ENCODE peak calls at places on chromosome 13, in nine cellular contexts. One of them, this sample, is unnamed.
A peak's percentile ranks its signal among the peaks of the same experiment; 100 is the strongest.

GRCh38 chr13:37716796-37717195 is 118.2 kb upstream of the POSTN start:
- DNase-seq in stomach: no peak
- DNase-seq in body of pancreas: no peak
- DNase-seq in uterus: no peak
- DNase-seq in HCT116: no peak
- DNase-seq in A549: no peak
- DNase-seq in IMR-90: peak; percentile 6
- DNase-seq in esophagus squamous epithelium: no peak
- DNase-seq in spleen: no peak
- DNase-seq in this sample: no peak

GRCh38 chr13:20064128-20064527 is 96.7 kb downstream of the GJA3 start:
- DNase-seq in IMR-90: peak; percentile 77
- DNase-seq in body of pancreas: no peak
- DNase-seq in uterus: no peak
- DNase-seq in A549: no peak
- DNase-seq in stomach: no peak
- DNase-seq in esophagus squamous epithelium: no peak
- DNase-seq in spleen: no peak
- DNase-seq in HCT116: no peak
- DNase-seq in this sample: no peak

GRCh38 chr13:24746618-24747247 is 17.2 kb upstream of the RNF17 start:
- DNase-seq in A549: peak; percentile 28
- DNase-seq in esophagus squamous epithelium: no peak
- DNase-seq in stomach: no peak
- DNase-seq in uterus: no peak
- DNase-seq in HCT116: no peak
- DNase-seq in IMR-90: no peak
- DNase-seq in body of pancreas: no peak
- DNase-seq in spleen: no peak
- DNase-seq in this sample: peak; percentile 29

GRCh38 chr13:73190477-73190876 is 131.7 kb downstream of the KLF5 start:
- DNase-seq in uterus: peak; percentile 15
- DNase-seq in stomach: no peak
- DNase-seq in esophagus squamous epithelium: no peak
- DNase-seq in IMR-90: no peak
- DNase-seq in body of pancreas: no peak
- DNase-seq in HCT116: no peak
- DNase-seq in spleen: no peak
- DNase-seq in A549: no peak
- DNase-seq in this sample: no peak

GRCh38 chr13:20209937-20210336 is 17.2 kb upstream of the GJB2 start:
- DNase-seq in body of pancreas: no peak
- DNase-seq in stomach: no peak
- DNase-seq in HCT116: no peak
- DNase-seq in spleen: no peak
- DNase-seq in IMR-90: no peak
- DNase-seq in esophagus squamous epithelium: no peak
- DNase-seq in A549: no peak
- DNase-seq in uterus: no peak
- DNase-seq in this sample: no peak

GRCh38 chr13:34277971-34278370 is 460.0 kb downstream of the RFC3 start:
- DNase-seq in HCT116: no peak
- DNase-seq in body of pancreas: no peak
- DNase-seq in IMR-90: no peak
- DNase-seq in spleen: no peak
- DNase-seq in esophagus squamous epithelium: no peak
- DNase-seq in stomach: no peak
- DNase-seq in A549: no peak
- DNase-seq in uterus: no peak
- DNase-seq in this sample: no peak

GRCh38 chr13:25762288-25762687 is 289.5 kb downstream of the SHISA2 start:
- DNase-seq in HCT116: no peak
- DNase-seq in uterus: no peak
- DNase-seq in IMR-90: no peak
- DNase-seq in stomach: no peak
- DNase-seq in esophagus squamous epithelium: no peak
- DNase-seq in A549: no peak
- DNase-seq in spleen: no peak
- DNase-seq in body of pancreas: no peak
- DNase-seq in this sample: no peak

GRCh38 chr13:51808811-51809210 is 4.8 kb upstream of the DHRS12 start:
- DNase-seq in uterus: no peak
- DNase-seq in esophagus squamous epithelium: no peak
- DNase-seq in A549: no peak
- DNase-seq in HCT116: no peak
- DNase-seq in stomach: no peak
- DNase-seq in IMR-90: no peak
- DNase-seq in body of pancreas: no peak
- DNase-seq in spleen: no peak
- DNase-seq in this sample: no peak

GRCh38 chr13:91347996-91348905 is 764 bp downstream of the MIR17HG start:
- DNase-seq in IMR-90: no peak
- DNase-seq in uterus: peak; percentile 43
- DNase-seq in body of pancreas: peak; percentile 42
- DNase-seq in stomach: peak; percentile 53
- DNase-seq in spleen: peak; percentile 94
- DNase-seq in A549: peak; percentile 18
- DNase-seq in esophagus squamous epithelium: no peak
- DNase-seq in HCT116: no peak
- DNase-seq in this sample: peak; percentile 73

GRCh38 chr13:41313117-41313516 is 2.0 kb downstream of the NAA16 start:
- DNase-seq in esophagus squamous epithelium: no peak
- DNase-seq in IMR-90: no peak
- DNase-seq in stomach: no peak
- DNase-seq in HCT116: no peak
- DNase-seq in body of pancreas: no peak
- DNase-seq in A549: no peak
- DNase-seq in spleen: no peak
- DNase-seq in uterus: no peak
- DNase-seq in this sample: no peak

GRCh38 chr13:41311607-41312500 is 787 bp downstream of the NAA16 start:
- DNase-seq in esophagus squamous epithelium: no peak
- DNase-seq in A549: peak; percentile 6
- DNase-seq in IMR-90: peak; percentile 43
- DNase-seq in HCT116: no peak
- DNase-seq in stomach: peak; percentile 49
- DNase-seq in spleen: peak; percentile 92
- DNase-seq in uterus: peak; percentile 35
- DNase-seq in body of pancreas: peak; percentile 65
- DNase-seq in this sample: peak; percentile 72

GRCh38 chr13:41308241-41308640 is 2.8 kb upstream of the NAA16 start:
- DNase-seq in body of pancreas: no peak
- DNase-seq in esophagus squamous epithelium: no peak
- DNase-seq in uterus: no peak
- DNase-seq in spleen: no peak
- DNase-seq in stomach: no peak
- DNase-seq in A549: no peak
- DNase-seq in IMR-90: no peak
- DNase-seq in HCT116: no peak
- DNase-seq in this sample: no peak

GRCh38 chr13:41313659-41314197 is 2.7 kb downstream of the NAA16 start:
- DNase-seq in spleen: no peak
- DNase-seq in IMR-90: no peak
- DNase-seq in esophagus squamous epithelium: no peak
- DNase-seq in body of pancreas: no peak
- DNase-seq in HCT116: no peak
- DNase-seq in uterus: no peak
- DNase-seq in stomach: no peak
- DNase-seq in A549: no peak
- DNase-seq in this sample: peak; percentile 15

DNA sequence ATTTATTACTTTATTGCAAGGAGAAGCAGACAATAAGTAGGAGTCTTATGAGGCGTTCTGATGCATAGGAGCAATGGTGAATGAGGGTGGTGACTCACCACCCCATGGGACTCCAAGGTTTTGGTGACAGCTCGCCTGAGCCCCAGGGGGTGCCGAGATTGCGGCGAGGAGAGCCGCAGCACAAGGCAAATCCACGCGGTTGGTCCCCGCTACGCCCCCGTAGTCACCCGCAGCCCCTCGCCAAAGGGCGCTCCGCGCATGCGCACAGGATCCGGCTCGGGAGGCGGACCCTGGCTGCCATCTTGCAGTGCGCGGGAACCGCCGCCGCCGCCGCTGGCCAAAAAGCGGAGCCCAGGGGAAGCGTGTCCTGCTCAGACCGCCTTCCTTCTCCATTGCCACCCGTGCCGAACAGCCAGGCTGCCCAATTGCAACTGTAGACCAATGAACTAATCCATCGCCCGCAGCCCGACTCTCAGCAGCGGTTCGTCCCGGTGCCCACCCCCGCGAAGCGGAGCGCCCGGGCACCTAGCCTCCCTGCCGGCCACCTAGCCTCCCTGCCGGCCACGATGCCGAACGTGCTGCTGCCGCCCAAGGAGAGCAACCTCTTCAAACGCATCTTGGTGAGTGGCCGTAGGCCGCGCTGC is at the start of gene NAA16:
- DNase-seq in uterus: peak; percentile 92
- DNase-seq in esophagus squamous epithelium: peak; percentile 47
- DNase-seq in HCT116: peak; percentile 77
- DNase-seq in stomach: peak; percentile 88
- DNase-seq in A549: peak; percentile 85
- DNase-seq in body of pancreas: peak; percentile 90
- DNase-seq in spleen: peak; percentile 97
- DNase-seq in IMR-90: peak; percentile 90
- DNase-seq in this sample: peak; percentile 91
- TF ChIP-seq POLR2A in uterus: peak; percentile 71
- TF ChIP-seq POLR2A in esophagus squamous epithelium: peak; percentile 57
- TF ChIP-seq POLR2A in HCT116: peak; percentile 72
- TF ChIP-seq POLR2A in stomach: no peak
- TF ChIP-seq POLR2A in A549: peak; percentile 72
- TF ChIP-seq POLR2A in body of pancreas: peak; percentile 88
- TF ChIP-seq POLR2A in spleen: peak; percentile 28
- TF ChIP-seq POLR2A in IMR-90: no peak
- TF ChIP-seq POLR2A in this sample: peak; percentile 88

GRCh38 chr13:99982021-99982740 is 597 bp downstream of the ZIC2 start:
- DNase-seq in spleen: peak; percentile 80
- DNase-seq in uterus: no peak
- DNase-seq in stomach: no peak
- DNase-seq in body of pancreas: no peak
- DNase-seq in HCT116: no peak
- DNase-seq in A549: peak; percentile 51
- DNase-seq in esophagus squamous epithelium: no peak
- DNase-seq in IMR-90: no peak
- DNase-seq in this sample: peak; percentile 35

GRCh38 chr13:99980201-99981114 is 1.1 kb upstream of the ZIC2 start:
- DNase-seq in A549: peak; percentile 87
- DNase-seq in HCT116: peak; percentile 52
- DNase-seq in esophagus squamous epithelium: no peak
- DNase-seq in spleen: peak; percentile 85
- DNase-seq in uterus: peak; percentile 47
- DNase-seq in stomach: peak; percentile 69
- DNase-seq in IMR-90: peak; percentile 43
- DNase-seq in body of pancreas: peak; percentile 65
- DNase-seq in this sample: peak; percentile 86

GRCh38 chr13:99979453-99980200 is 2.0 kb upstream of the ZIC2 start:
- DNase-seq in HCT116: no peak
- DNase-seq in spleen: no peak
- DNase-seq in uterus: no peak
- DNase-seq in esophagus squamous epithelium: no peak
- DNase-seq in IMR-90: no peak
- DNase-seq in stomach: peak; percentile 14
- DNase-seq in A549: peak; percentile 60
- DNase-seq in body of pancreas: no peak
- DNase-seq in this sample: no peak

GRCh38 chr13:99982741-99983400 is 1.3 kb downstream of the ZIC2 start:
- DNase-seq in stomach: no peak
- DNase-seq in esophagus squamous epithelium: no peak
- DNase-seq in uterus: no peak
- DNase-seq in spleen: no peak
- DNase-seq in A549: no peak
- DNase-seq in HCT116: no peak
- DNase-seq in body of pancreas: no peak
- DNase-seq in IMR-90: no peak
- DNase-seq in this sample: peak; percentile 40

GRCh38 chr13:99981115-99982020 is at the start of gene ZIC2:
- DNase-seq in spleen: peak; percentile 72
- DNase-seq in body of pancreas: no peak
- DNase-seq in uterus: no peak
- DNase-seq in A549: peak; percentile 87
- DNase-seq in esophagus squamous epithelium: no peak
- DNase-seq in stomach: no peak
- DNase-seq in IMR-90: no peak
- DNase-seq in HCT116: peak; percentile 73
- DNase-seq in this sample: peak; percentile 68
- TF ChIP-seq POLR2A in spleen: no peak
- TF ChIP-seq POLR2A in body of pancreas: no peak
- TF ChIP-seq POLR2A in uterus: no peak
- TF ChIP-seq POLR2A in A549: peak; percentile 51
- TF ChIP-seq POLR2A in esophagus squamous epithelium: no peak
- TF ChIP-seq POLR2A in stomach: no peak
- TF ChIP-seq POLR2A in IMR-90: no peak
- TF ChIP-seq POLR2A in HCT116: peak; percentile 75
- TF ChIP-seq POLR2A in this sample: no peak

GRCh38 chr13:30422056-30422914 is at the start of gene UBE2L5:
- DNase-seq in esophagus squamous epithelium: peak; percentile 37
- DNase-seq in HCT116: peak; percentile 63
- DNase-seq in stomach: peak; percentile 82
- DNase-seq in uterus: peak; percentile 86
- DNase-seq in body of pancreas: peak; percentile 82
- DNase-seq in spleen: peak; percentile 96
- DNase-seq in IMR-90: peak; percentile 74
- DNase-seq in A549: peak; percentile 87
- DNase-seq in this sample: peak; percentile 67
- TF ChIP-seq POLR2A in esophagus squamous epithelium: no peak
- TF ChIP-seq POLR2A in HCT116: no peak
- TF ChIP-seq POLR2A in stomach: no peak
- TF ChIP-seq POLR2A in uterus: peak; percentile 52
- TF ChIP-seq POLR2A in body of pancreas: peak; percentile 81
- TF ChIP-seq POLR2A in spleen: no peak
- TF ChIP-seq POLR2A in IMR-90: no peak
- TF ChIP-seq POLR2A in A549: peak; percentile 70
- TF ChIP-seq POLR2A in this sample: no peak

GRCh38 chr13:43804461-43805070 is 17.8 kb upstream of the ENOX1 start:
- DNase-seq in body of pancreas: no peak
- DNase-seq in A549: peak; percentile 51
- DNase-seq in uterus: no peak
- DNase-seq in HCT116: peak; percentile 55
- DNase-seq in stomach: no peak
- DNase-seq in IMR-90: peak; percentile 78
- DNase-seq in esophagus squamous epithelium: no peak
- DNase-seq in spleen: no peak
- DNase-seq in this sample: peak; percentile 43

GRCh38 chr13:43805071-43805468 is 18.3 kb upstream of the ENOX1 start:
- DNase-seq in body of pancreas: no peak
- DNase-seq in A549: peak; percentile 78
- DNase-seq in IMR-90: peak; percentile 96
- DNase-seq in spleen: no peak
- DNase-seq in esophagus squamous epithelium: no peak
- DNase-seq in HCT116: peak; percentile 81
- DNase-seq in stomach: no peak
- DNase-seq in uterus: no peak
- DNase-seq in this sample: no peak

GRCh38 chr13:43802511-43802910 is 15.7 kb upstream of the ENOX1 start:
- DNase-seq in uterus: no peak
- DNase-seq in HCT116: no peak
- DNase-seq in A549: no peak
- DNase-seq in stomach: no peak
- DNase-seq in IMR-90: no peak
- DNase-seq in spleen: no peak
- DNase-seq in body of pancreas: no peak
- DNase-seq in esophagus squamous epithelium: no peak
- DNase-seq in this sample: no peak

GRCh38 chr13:43800828-43801227 is 14.1 kb upstream of the ENOX1 start:
- DNase-seq in HCT116: no peak
- DNase-seq in body of pancreas: no peak
- DNase-seq in spleen: no peak
- DNase-seq in esophagus squamous epithelium: no peak
- DNase-seq in IMR-90: no peak
- DNase-seq in uterus: no peak
- DNase-seq in stomach: no peak
- DNase-seq in A549: no peak
- DNase-seq in this sample: no peak

GRCh38 chr13:43805681-43806128 is 18.9 kb upstream of the ENOX1 start:
- DNase-seq in A549: peak; percentile 65
- DNase-seq in body of pancreas: no peak
- DNase-seq in spleen: no peak
- DNase-seq in HCT116: no peak
- DNase-seq in stomach: no peak
- DNase-seq in uterus: no peak
- DNase-seq in IMR-90: peak; percentile 25
- DNase-seq in esophagus squamous epithelium: no peak
- DNase-seq in this sample: no peak
- TF ChIP-seq POLR2A in A549: no peak
- TF ChIP-seq POLR2A in body of pancreas: no peak
- TF ChIP-seq POLR2A in spleen: no peak
- TF ChIP-seq POLR2A in HCT116: peak; percentile 72
- TF ChIP-seq POLR2A in stomach: no peak
- TF ChIP-seq POLR2A in uterus: no peak
- TF ChIP-seq POLR2A in IMR-90: peak; percentile 60
- TF ChIP-seq POLR2A in esophagus squamous epithelium: no peak
- TF ChIP-seq POLR2A in this sample: no peak

This sample was measured in erythroblast.